ENCODE peak calls at places on chromosomes 5 and 9, in four cellular contexts. K, A, P and O are unnamed samples.

GRCh38 chr9:133035669-133036068 is 4.9 kb downstream of the GTF3C5 start:
- DNase-seq in K (no peak), A (peak; percentile 11), P (no peak), O (no peak)

GRCh38 chr9:33024126-33024965 is 727 bp upstream of the DNAJA1 start:
- DNase-seq in P (peak; percentile 26), A (no peak), K (no peak), O (no peak)

GRCh38 chr9:3827175-3827574 is 301.4 kb upstream of the RFX3 start:
- DNase-seq in P (peak; percentile 20), K (no peak), A (peak; percentile 64), O (no peak)

GRCh38 chr9:85321561-85321960 is 420.2 kb downstream of the AGTPBP1 start:
- DNase-seq in P (no peak), A (no peak), K (no peak), O (no peak)

GRCh38 chr5:149002761-149003689 is 59.8 kb downstream of the SH3TC2 start:
- DNase-seq in P (no peak), A (no peak), K (no peak), O (no peak)

GRCh38 chr5:168736201-168736940 is 157.2 kb upstream of the PANK3 start:
- DNase-seq in P (no peak), K (no peak), A (no peak), O (no peak)

GRCh38 chr5:96507128-96507527 is 74.1 kb upstream of the PCSK1 start:
- DNase-seq in A (no peak), K (no peak), P (no peak), O (no peak)

GRCh38 chr5:86626149-86626548 is 8.4 kb downstream of the COX7C start:
- DNase-seq in P (no peak), A (no peak), K (no peak), O (no peak)

GRCh38 chr9:33418090-33418489 is 15.7 kb upstream of the AQP7 start:
- DNase-seq in A (no peak), K (no peak), P (peak; percentile 38), O (no peak)

GRCh38 chr9:120609636-120610035 is 29.7 kb upstream of the CDK5RAP2 start:
- DNase-seq in A (no peak), K (no peak), P (no peak), O (no peak)

GRCh38 chr5:151115272-151115905 is 34.6 kb upstream of the TNIP1 start:
- DNase-seq in K (peak; percentile 77), P (peak; percentile 84), A (peak; percentile 82), O (peak; percentile 68)

GRCh38 chr9:134218230-134218629 is 53.9 kb upstream of the RNU6ATAC start:
- DNase-seq in K (no peak), P (no peak), A (no peak), O (no peak)

GRCh38 chr9:21974542-21975409 is 19.4 kb downstream of the CDKN2A start:
- DNase-seq in P (no peak), K (no peak), A (no peak), O (no peak)

GRCh38 chr9:112925058-112925641 is 34.5 kb upstream of the SLC46A2 start:
- DNase-seq in K (no peak), A (no peak), P (no peak), O (no peak)

GRCh38 chr5:90434116-90434714 is 24.7 kb upstream of the CETN3 start:
- DNase-seq in K (no peak), A (peak; percentile 59), P (peak; percentile 46), O (no peak)

GRCh38 chr9:93081081-93081529 is 14.9 kb upstream of the CARD19 start:
- DNase-seq in P (peak; percentile 4), K (no peak), A (peak; percentile 41), O (no peak)

GRCh38 chr9:38130724-38131123 is 61.7 kb upstream of the SHB start:
- DNase-seq in K (no peak), P (no peak), A (no peak), O (no peak)

GRCh38 chr5:94702729-94703128 is 84.3 kb downstream of the SLF1 start:
- DNase-seq in P (no peak), A (no peak), K (no peak), O (no peak)

GRCh38 chr5:140794594-140795258 is at the start of gene PCDHA2:
- DNase-seq in A (no peak), K (no peak), P (no peak), O (no peak)

GRCh38 chr5:113367586-113367985 is 67.2 kb downstream of the TSSK1B start:
- DNase-seq in P (no peak), A (no peak), K (no peak), O (no peak)

GRCh38 chr9:34493972-34494535 is 28.7 kb downstream of the ENHO start:
- DNase-seq in A (no peak), P (peak; percentile 20), K (no peak), O (peak; percentile 28)

GRCh38 chr9:11023201-11023600 is 410.4 kb upstream of the PTPRD start:
- DNase-seq in P (no peak), A (no peak), K (no peak), O (no peak)

GRCh38 chr5:77064040-77064439 is 23.0 kb downstream of the ZBED3 start:
- DNase-seq in P (no peak), A (no peak), K (no peak), O (no peak)
- TF ChIP-seq CTCF in P (no peak), A (no peak), K (no peak), O (no peak)

GRCh38 chr9:84315278-84315877 is 25.2 kb downstream of the SLC28A3 start:
- DNase-seq in P (peak; percentile 63), K (peak; percentile 68), A (no peak), O (peak; percentile 30)

GRCh38 chr9:84322830-84323229 is 17.7 kb downstream of the SLC28A3 start:
- DNase-seq in A (no peak), K (no peak), P (no peak), O (no peak)

GRCh38 chr9:84314306-84314705 is 26.3 kb downstream of the SLC28A3 start:
- DNase-seq in P (no peak), A (no peak), K (no peak), O (no peak)

DNA sequence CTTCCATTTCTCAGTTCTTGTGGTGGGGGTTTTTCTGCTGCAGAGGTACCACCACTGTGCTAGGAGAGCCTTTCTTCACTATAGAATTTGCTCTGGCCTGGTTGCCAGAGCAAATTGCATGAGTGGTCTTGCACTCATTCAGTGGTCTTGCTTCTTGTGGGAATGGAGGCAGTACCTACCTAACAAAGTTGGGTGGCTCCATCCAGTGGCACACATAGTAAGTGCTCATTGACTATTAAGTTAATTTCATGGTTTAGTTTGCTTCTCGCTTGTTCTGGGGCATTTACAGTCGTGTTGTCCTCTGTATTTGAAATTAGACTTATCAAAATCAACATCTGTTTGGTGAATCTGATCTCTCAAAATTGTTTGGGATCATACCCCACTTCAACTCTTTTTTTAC is 23.0 kb downstream of the SLC28A3 start:
- DNase-seq in A (no peak), P (no peak), K (no peak), O (no peak)
- TF ChIP-seq CTCF in A (no peak), P (no peak), K (no peak), O (no peak)

DNA sequence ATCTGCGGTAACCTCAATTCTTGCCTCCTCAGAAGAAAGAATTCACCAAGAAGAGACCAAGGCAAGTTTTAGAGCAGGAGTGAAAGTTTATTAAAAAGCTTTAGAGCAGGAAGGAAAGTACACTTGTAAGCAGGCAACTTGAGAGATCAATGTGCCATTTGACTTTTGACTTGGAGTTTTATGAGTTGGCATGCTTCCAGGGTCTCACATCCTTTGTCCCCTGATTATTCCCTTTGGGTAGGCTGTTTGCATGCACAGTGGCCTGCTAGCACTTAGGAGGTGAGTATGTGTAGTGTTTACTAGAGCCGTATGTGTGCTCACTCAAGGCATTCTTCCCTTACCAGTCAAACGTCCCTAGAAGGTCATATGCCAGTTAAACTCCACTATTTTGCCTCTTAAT is 111.0 kb upstream of the RAI14 start:
- DNase-seq in K (no peak), P (no peak), A (no peak), O (no peak)
- TF ChIP-seq CTCF in K (no peak), P (no peak), A (no peak), O (no peak)

DNA sequence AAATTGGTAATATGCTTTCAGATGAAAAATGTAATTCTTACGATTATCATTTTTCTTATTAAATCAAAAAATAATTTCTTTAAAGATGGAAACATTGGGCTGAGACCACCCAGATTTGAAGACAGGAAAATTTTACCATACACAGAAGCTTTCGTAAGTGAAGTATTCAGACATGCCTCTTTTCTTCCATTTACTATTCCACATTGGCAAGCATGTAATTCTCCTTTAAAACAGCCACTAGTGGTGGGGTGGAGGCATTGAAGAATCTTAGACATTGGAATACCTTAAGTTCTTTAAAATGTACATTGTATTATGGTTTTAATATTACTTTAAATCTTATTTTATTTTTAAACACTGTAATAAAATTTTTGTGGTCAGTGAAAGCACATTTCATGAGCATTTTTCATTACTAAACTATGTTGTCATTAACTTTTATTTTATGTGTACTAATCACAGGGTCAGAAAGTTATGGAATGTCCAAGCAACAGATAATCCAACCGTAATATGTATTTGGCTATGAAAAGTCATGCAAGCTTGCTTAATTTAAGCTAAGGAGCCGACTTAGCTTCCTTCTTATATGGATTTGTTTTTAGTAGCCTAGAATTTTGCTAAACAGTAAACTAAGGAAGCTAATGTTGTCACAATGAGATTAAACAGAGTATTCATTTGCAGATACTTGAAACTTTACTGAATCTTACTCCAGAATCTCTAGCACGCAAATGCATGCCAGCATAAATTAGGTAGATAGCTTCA is 97.4 kb upstream of the ALDH1A1 start:
- DNase-seq in P (no peak), A (no peak), K (no peak), O (no peak)
- TF ChIP-seq CTCF in P (no peak), A (no peak), K (no peak), O (no peak)

GRCh38 chr5:154371687-154372086 is 74.1 kb upstream of the SAP30L start:
- DNase-seq in K (no peak), A (no peak), P (no peak), O (no peak)
- TF ChIP-seq CTCF in K (no peak), A (no peak), P (no peak), O (no peak)

DNA sequence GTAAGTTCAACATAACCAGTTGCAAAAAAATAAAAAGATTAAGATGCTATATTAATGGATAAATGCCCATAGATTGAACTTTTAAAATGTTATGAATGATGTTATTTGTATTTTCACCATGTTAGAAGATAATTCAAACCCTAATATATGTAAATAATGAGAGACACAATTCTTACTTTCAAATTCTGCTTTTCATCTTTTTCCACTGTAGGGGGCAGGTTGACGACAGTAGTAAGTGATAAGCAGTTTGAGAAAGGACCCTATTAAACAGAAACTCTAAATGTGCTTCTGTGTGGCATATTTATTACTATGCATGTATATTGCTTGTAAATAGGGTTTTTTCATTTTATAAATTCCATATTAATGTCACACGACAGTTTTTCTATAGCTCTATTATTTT is 591.1 kb downstream of the SEMA5A start:
- DNase-seq in P (no peak), K (no peak), A (no peak), O (no peak)
- TF ChIP-seq CTCF in P (no peak), K (no peak), A (no peak), O (no peak)

GRCh38 chr9:129177443-129177790 is 644 bp downstream of the IER5L start:
- DNase-seq in A (no peak), K (no peak), P (no peak), O (no peak)

GRCh38 chr9:129175515-129175824 is 2.6 kb downstream of the IER5L start:
- DNase-seq in A (no peak), K (no peak), P (no peak), O (no peak)

GRCh38 chr9:129175825-129176633 is 2.0 kb downstream of the IER5L start:
- DNase-seq in P (peak; percentile 92), K (peak; percentile 86), A (peak; percentile 90), O (peak; percentile 25)

GRCh38 chr9:129177791-129178578 is at the start of gene IER5L:
- DNase-seq in K (peak; percentile 99), P (peak; percentile 96), A (peak; percentile 96), O (peak; percentile 94)

GRCh38 chr9:129176786-129177442 is 1.1 kb downstream of the IER5L start:
- DNase-seq in A (peak; percentile 71), K (no peak), P (no peak), O (peak; percentile 21)
- TF ChIP-seq CTCF in A (no peak), K (no peak), P (peak; percentile 10), O (no peak)

GRCh38 chr5:171365351-171365750 is 22.3 kb upstream of the NPM1 start:
- DNase-seq in A (no peak), K (no peak), P (no peak), O (no peak)
- TF ChIP-seq CTCF in A (no peak), K (no peak), P (no peak), O (peak; percentile 27)